ENCODE peak calls at places on chromosomes 2 and 18, in six cellular contexts. E is PC-3; C is SK-N-SH; M is CD8-positive, alpha-beta T cell; D is stomach; P is tibial nerve. N is an unnamed sample.

GRCh38 chr2:126879348-126880261 is 19.1 kb upstream of the TEX51 start:
- DNase-seq in D (no peak), C (no peak), M (no peak), P (no peak), E (no peak), N (no peak)

GRCh38 chr2:173058673-173059072 is 17.0 kb upstream of the MAP3K20 start:
- DNase-seq in E (no peak), P (no peak), M (no peak), D (no peak), C (no peak), N (no peak)

GRCh38 chr2:42569883-42570282 is 1.5 kb downstream of the MTA3 start:
- DNase-seq in E (peak; percentile 54), M (no peak), C (peak; percentile 60), P (no peak), D (no peak), N (no peak)

GRCh38 chr2:208252766-208253492 is 1.9 kb downstream of the IDH1 start:
- DNase-seq in M (no peak), D (no peak), C (no peak), E (no peak), P (no peak), N (no peak)

GRCh38 chr18:6482198-6482977 is 67.7 kb upstream of the L3MBTL4 start:
- DNase-seq in P (peak; percentile 45), C (peak; percentile 67), D (peak; percentile 60), M (no peak), E (peak; percentile 45), N (peak; percentile 25)

GRCh38 chr2:102841107-102841840 is 79.4 kb downstream of the TMEM182 start:
- DNase-seq in M (no peak), P (no peak), D (peak; percentile 41), E (peak; percentile 74), C (peak; percentile 55), N (peak; percentile 42)

GRCh38 chr18:79599503-79599931 is 80.1 kb upstream of the CTDP1 start:
- DNase-seq in E (peak; percentile 86), C (no peak), D (no peak), M (no peak), P (peak; percentile 11), N (no peak)

GRCh38 chr2:235518317-235519090 is 24.7 kb downstream of the AGAP1 start:
- DNase-seq in C (no peak), P (no peak), E (peak; percentile 64), M (no peak), D (no peak), N (no peak)

GRCh38 chr2:196233808-196234501 is 62.6 kb upstream of the STK17B start:
- DNase-seq in E (no peak), D (no peak), M (no peak), P (no peak), C (no peak), N (no peak)

GRCh38 chr2:171923206-171923605 is 945 bp downstream of the HAT1 start:
- DNase-seq in E (peak; percentile 27), D (peak; percentile 28), C (no peak), P (no peak), M (no peak), N (no peak)

GRCh38 chr2:104860141-104860790 is 6.4 kb downstream of the POU3F3 start:
- DNase-seq in M (no peak), E (no peak), P (no peak), D (no peak), C (no peak), N (no peak)

GRCh38 chr2:22930781-22931180 is 454.2 kb upstream of the KLHL29 start:
- DNase-seq in P (no peak), M (no peak), E (no peak), D (no peak), C (no peak), N (no peak)

GRCh38 chr2:7744827-7745226 is 827.6 kb downstream of the RNF144A start:
- DNase-seq in D (no peak), E (peak; percentile 55), C (no peak), M (peak; percentile 46), P (no peak), N (peak; percentile 18)

GRCh38 chr18:35117372-35117771 is 76.2 kb downstream of the MAPRE2 start:
- DNase-seq in C (no peak), E (no peak), P (no peak), M (no peak), D (no peak), N (no peak)

GRCh38 chr2:158509928-158510797 is 53.4 kb downstream of the PKP4 start:
- DNase-seq in C (no peak), M (no peak), E (peak; percentile 57), P (no peak), D (no peak), N (no peak)

GRCh38 chr2:173793649-173794565 is 171.3 kb downstream of the SP3 start:
- DNase-seq in C (peak; percentile 26), E (no peak), P (no peak), M (no peak), D (peak; percentile 49), N (no peak)

GRCh38 chr2:19845323-19845920 is 56.4 kb downstream of the TTC32 start:
- DNase-seq in E (no peak), P (no peak), M (no peak), D (no peak), C (no peak), N (no peak)

GRCh38 chr2:232887171-232887850 is 17.2 kb downstream of the SNORC start:
- DNase-seq in E (no peak), D (peak; percentile 9), P (no peak), M (no peak), C (peak; percentile 25), N (no peak)

GRCh38 chr2:149158957-149159356 is 120.5 kb downstream of the LYPD6B start:
- DNase-seq in C (no peak), E (no peak), D (no peak), P (no peak), M (no peak), N (no peak)

DNA sequence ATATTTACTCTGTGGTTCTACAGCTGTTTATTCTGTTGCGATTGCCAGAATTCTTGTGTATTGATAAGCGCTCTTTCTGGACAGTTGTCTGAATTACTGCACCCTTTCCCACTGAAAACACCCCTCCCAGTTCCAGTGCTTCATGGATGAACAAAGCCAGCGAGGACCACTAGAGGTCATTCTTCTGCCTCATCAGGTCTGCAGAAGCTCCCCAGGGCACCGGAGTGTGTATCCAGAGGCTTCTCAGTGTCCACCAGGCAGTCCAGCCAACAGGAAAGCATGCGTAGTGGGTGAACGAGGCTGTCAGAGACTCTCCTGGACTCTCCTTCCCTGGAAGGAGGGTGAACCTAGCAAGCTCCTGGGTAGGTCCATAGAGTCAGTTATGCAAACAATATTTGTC is 40.6 kb upstream of the INHBB start:
- DNase-seq in D (peak; percentile 5), P (no peak), C (peak; percentile 53), M (no peak), E (peak; percentile 28), N (no peak)
- TF ChIP-seq CTCF in D (no peak), P (no peak), C (peak; percentile 33), M (no peak), E (peak; percentile 61), N (no peak)

DNA sequence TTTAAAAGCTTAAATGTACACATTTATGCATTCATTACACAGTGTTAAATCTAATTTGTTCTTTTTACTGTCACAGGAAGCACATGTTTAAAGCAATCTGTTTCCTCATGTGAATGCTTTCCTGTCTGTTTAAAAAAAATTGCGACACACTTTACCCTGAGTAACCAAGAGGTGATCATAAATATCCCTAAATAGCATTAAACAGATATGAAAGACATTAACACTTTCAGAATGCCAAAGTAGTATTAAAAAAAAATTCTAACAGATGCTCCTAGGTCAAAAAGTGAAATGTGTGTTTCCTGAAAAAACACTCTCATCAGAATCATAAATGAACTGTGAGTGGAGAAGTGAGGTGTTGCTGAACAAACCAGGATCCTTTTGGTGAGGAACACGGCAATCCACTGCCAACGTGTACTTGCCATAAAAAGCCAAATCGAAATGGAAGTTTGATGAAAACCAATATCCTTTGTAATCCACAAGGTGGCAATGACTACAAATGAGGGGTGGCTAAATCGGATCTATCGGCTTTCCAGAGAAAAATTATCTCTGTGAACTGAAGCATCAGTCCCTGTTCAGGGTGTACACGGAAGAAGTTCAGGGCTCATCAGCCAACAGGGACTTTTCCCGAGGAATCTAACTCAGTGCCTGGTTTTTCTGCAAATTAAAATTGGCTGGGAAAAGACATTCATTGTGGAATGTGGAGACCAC is 248.9 kb downstream of the TCF4 start:
- DNase-seq in P (no peak), M (no peak), E (no peak), D (no peak), C (no peak), N (no peak)
- H3K36me3 ChIP-seq in P (no peaks in the 10 kb centered on the region), M (no peaks in the 10 kb centered on the region), E (no peaks in the 10 kb centered on the region), D (no peaks in the 10 kb centered on the region), C (peaks cover 5% of the 10 kb centered on the region), N (no peaks in the 10 kb centered on the region)

DNA sequence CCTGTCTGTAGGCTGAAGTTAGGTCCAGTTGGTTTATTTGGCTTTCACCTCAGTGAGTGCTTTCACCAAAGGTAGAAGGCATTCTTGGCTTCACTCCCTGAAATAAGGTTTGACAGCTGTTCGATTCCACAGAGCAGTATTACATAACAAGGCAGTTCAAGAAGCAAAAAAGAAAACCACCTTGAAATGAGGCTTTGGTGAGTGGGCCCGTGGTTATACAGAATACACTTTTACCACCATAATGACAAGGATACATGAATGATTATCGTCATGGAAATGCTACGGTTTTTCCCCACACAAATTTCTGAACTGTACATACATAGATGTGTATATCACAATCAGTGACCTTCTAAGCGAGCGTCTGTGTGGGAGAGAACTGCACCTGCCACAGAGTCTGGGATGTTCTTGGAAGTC is 80.0 kb upstream of the CHRNA1 start:
- DNase-seq in C (no peak), E (no peak), D (no peak), M (no peak), P (no peak), N (no peak)
- H3K27ac ChIP-seq in C (no peak overlapping the region), E (no peak overlapping the region), D (no peak overlapping the region), M (no peak overlapping the region), P (no peak overlapping the region), N (no peak overlapping the region)

DNA sequence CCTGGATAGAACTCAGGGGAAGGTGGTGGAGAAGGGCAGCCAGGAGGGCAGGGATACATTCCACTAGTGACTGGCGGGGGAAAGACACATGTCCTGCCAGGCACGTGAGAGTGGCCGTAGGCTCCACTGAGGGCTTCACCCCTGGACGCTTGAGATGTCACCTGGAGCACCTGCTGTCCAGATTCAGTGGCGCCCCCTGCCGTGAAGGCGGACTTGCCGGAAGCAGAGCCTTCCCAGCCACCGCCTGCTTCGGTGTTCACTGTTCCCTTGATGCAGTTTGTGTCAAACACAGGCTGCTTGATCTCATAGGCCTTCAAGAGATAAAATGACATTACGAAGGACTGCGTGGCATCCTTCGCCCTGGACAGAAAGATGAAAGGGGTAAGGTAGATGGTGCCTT is 335.3 kb downstream of the ZNF521 start:
- DNase-seq in M (no peak), C (no peak), P (no peak), E (no peak), D (no peak), N (no peak)
- TF ChIP-seq CTCF in M (no peak), C (no peak), P (no peak), E (peak; percentile 25), D (no peak), N (no peak)

GRCh38 chr2:199928626-199929025 is 17.5 kb downstream of the C2orf69 start:
- DNase-seq in P (no peak), M (no peak), D (no peak), C (no peak), E (no peak), N (no peak)

GRCh38 chr2:199928226-199928625 is 17.1 kb downstream of the C2orf69 start:
- DNase-seq in E (no peak), C (no peak), M (no peak), P (no peak), D (no peak), N (no peak)

GRCh38 chr2:199933466-199933865 is 21.8 kb downstream of the TYW5 start:
- DNase-seq in C (no peak), E (no peak), P (no peak), M (no peak), D (no peak), N (no peak)

GRCh38 chr2:199929257-199929656 is 18.2 kb downstream of the C2orf69 start:
- DNase-seq in P (no peak), C (no peak), M (no peak), D (no peak), E (no peak), N (no peak)

GRCh38 chr2:199932312-199932855 is 21.3 kb downstream of the C2orf69 start:
- DNase-seq in P (no peak), D (no peak), C (no peak), M (no peak), E (no peak), N (no peak)
- H3K36me3 ChIP-seq in P (peaks cover 43% of the 10 kb centered on the region), D (peaks cover 60% of the 10 kb centered on the region), C (peaks cover 56% of the 10 kb centered on the region), M (peaks cover 14% of the 10 kb centered on the region), E (peaks cover 35% of the 10 kb centered on the region), N (peaks cover 43% of the 10 kb centered on the region)

N was measured in gastrocnemius medialis.